ENCODE peak calls at places on chromosomes 5 and 9, in ten cellular contexts. M is stromal cell of bone marrow, V is Calu3, L is MM.1S, U is non-pigmented ciliary epithelial cell, N is dorsolateral prefrontal cortex, E is neuronal stem cell, A is tibial artery, B is GM12891, X is NCI-H1436 treated with DMSO at 0.1 percent for 48 hours. Q is an unnamed sample.

GRCh38 chr9:37035472-37036236 is 1.6 kb upstream of the PAX5 start:
- DNase-seq in A (no peak), X (no peak), E (no peak), M (no peak), U (no peak), V (no peak), B (no peak), N (no peak), L (no peak), Q (no peak)

GRCh38 chr5:174692982-174693422 is 31.4 kb upstream of the MSX2 start:
- DNase-seq in E (peak; percentile 67), N (no peak), A (no peak), B (no peak), X (no peak), V (no peak), U (no peak), L (no peak), M (no peak), Q (no peak)

GRCh38 chr9:114112778-114113585 is 13.9 kb upstream of the KIF12 start:
- DNase-seq in E (no peak), B (no peak), U (no peak), X (no peak), V (no peak), A (peak; percentile 95), M (no peak), L (no peak), N (no peak), Q (no peak)

GRCh38 chr5:60943624-60944023 is 1.2 kb downstream of the ERCC8 start:
- DNase-seq in E (no peak), L (no peak), M (no peak), A (no peak), X (no peak), U (no peak), B (no peak), N (no peak), V (no peak), Q (no peak)

GRCh38 chr5:53927668-53928247 is 367.3 kb downstream of the NDUFS4 start:
- DNase-seq in L (no peak), N (no peak), E (no peak), V (no peak), U (no peak), X (no peak), M (no peak), A (no peak), B (no peak), Q (no peak)

GRCh38 chr9:33435821-33436277 is 11.5 kb downstream of the AQP3 start:
- DNase-seq in U (no peak), B (no peak), E (no peak), N (no peak), M (no peak), X (no peak), L (no peak), V (no peak), A (no peak), Q (no peak)

GRCh38 chr9:111039203-111039907 is 1.1 kb upstream of the LPAR1 start:
- DNase-seq in M (no peak), V (peak; percentile 21), L (no peak), A (peak; percentile 67), X (no peak), E (no peak), N (no peak), B (no peak), U (no peak), Q (no peak)

GRCh38 chr5:11390369-11390768 is 513.9 kb downstream of the CTNND2 start:
- DNase-seq in N (no peak), U (no peak), A (no peak), E (no peak), B (no peak), M (peak; percentile 3), X (no peak), L (no peak), V (no peak), Q (no peak)

GRCh38 chr5:919356-920000 is 26.8 kb downstream of the TRIP13 start:
- DNase-seq in L (no peak), E (no peak), N (no peak), V (no peak), M (no peak), B (no peak), A (no peak), X (no peak), U (no peak), Q (no peak)

GRCh38 chr5:181001947-181002346 is 13.3 kb downstream of the BTNL3 start:
- DNase-seq in M (no peak), A (no peak), U (no peak), X (no peak), L (no peak), E (no peak), N (no peak), V (no peak), B (no peak), Q (no peak)

GRCh38 chr9:16121593-16121992 is 568.8 kb downstream of the CCDC171 start:
- DNase-seq in M (no peak), E (no peak), U (no peak), B (no peak), N (no peak), A (no peak), V (no peak), L (no peak), X (no peak), Q (no peak)

GRCh38 chr5:137206030-137206715 is 293.0 kb downstream of the SPOCK1 start:
- DNase-seq in M (no peak), L (no peak), U (no peak), E (no peak), X (no peak), N (no peak), A (no peak), B (no peak), V (no peak), Q (peak; percentile 39)

GRCh38 chr5:118883396-118883795 is 105.0 kb downstream of the DTWD2 start:
- DNase-seq in N (no peak), L (no peak), E (no peak), A (no peak), M (no peak), U (no peak), V (no peak), X (no peak), B (no peak), Q (no peak)

GRCh38 chr5:122523776-122524175 is 211.7 kb downstream of the SNCAIP start:
- DNase-seq in M (no peak), B (no peak), V (no peak), X (no peak), N (no peak), L (no peak), E (no peak), A (no peak), U (no peak), Q (no peak)

GRCh38 chr5:124195416-124195815 is 551.0 kb downstream of the ZNF608 start:
- DNase-seq in V (no peak), E (no peak), U (no peak), A (no peak), B (no peak), N (no peak), M (no peak), X (no peak), L (no peak), Q (no peak)

GRCh38 chr5:91840412-91840811 is 457.3 kb upstream of the ARRDC3 start:
- DNase-seq in L (no peak), N (no peak), M (no peak), U (no peak), X (no peak), B (no peak), V (no peak), E (peak; percentile 36), A (no peak), Q (no peak)